ENCODE peak calls at places on chromosomes 7 and 10, in five cellular contexts. E is islet precursor cell, U is Kasumi-1, R is mammary epithelial cell, J is mucosa of descending colon. L is an unnamed sample.

GRCh38 chr7:39504963-39505362 is 61.2 kb upstream of the YAE1 start:
- DNase-seq in E (no peak), U (no peak), R (peak; percentile 53), J (no peak), L (no peak)

GRCh38 chr10:23540401-23540800 is 101.5 kb downstream of the OTUD1 start:
- DNase-seq in E (no peak), U (peak; percentile 97), R (no peak), J (no peak), L (no peak)

GRCh38 chr7:105924950-105925349 is 38.1 kb upstream of the CDHR3 start:
- DNase-seq in E (no peak), U (no peak), R (no peak), J (no peak), L (no peak)

GRCh38 chr10:11145498-11145855 is 127.8 kb downstream of the CELF2 start:
- DNase-seq in E (no peak), U (peak; percentile 97), R (no peak), J (peak; percentile 45), L (peak; percentile 54)

GRCh38 chr10:95236068-95236903 is 42.2 kb downstream of the ACSM6 start:
- DNase-seq in E (no peak), U (no peak), R (peak; percentile 74), J (no peak), L (peak; percentile 16)

GRCh38 chr10:45464958-45465567 is 91.0 kb downstream of the ALOX5 start:
- DNase-seq in E (peak; percentile 82), U (peak; percentile 94), R (peak; percentile 47), J (peak; percentile 86), L (peak; percentile 66)

GRCh38 chr10:10530313-10530712 is 487.4 kb upstream of the CELF2 start:
- DNase-seq in E (no peak), U (no peak), R (no peak), J (no peak), L (no peak)

GRCh38 chr10:3981300-3981699 is 196.3 kb upstream of the KLF6 start:
- DNase-seq in E (no peak), U (no peak), R (no peak), J (no peak), L (no peak)

GRCh38 chr10:119423911-119424590 is 118.5 kb downstream of the RGS10 start:
- DNase-seq in E (no peak), U (no peak), R (no peak), J (no peak), L (no peak)

GRCh38 chr10:108801220-108801619 is 1122.1 kb downstream of the XPNPEP1 start:
- DNase-seq in E (no peak), U (no peak), R (no peak), J (no peak), L (no peak)

GRCh38 chr10:87060280-87060928 is 34.2 kb downstream of the GLUD1 start:
- DNase-seq in E (no peak), U (no peak), R (no peak), J (no peak), L (no peak)

GRCh38 chr7:117808910-117809705 is 64.1 kb downstream of the CTTNBP2 start:
- DNase-seq in E (no peak), U (no peak), R (no peak), J (no peak), L (no peak)

GRCh38 chr7:116316838-116317612 is 106.7 kb downstream of the TES start:
- DNase-seq in E (peak; percentile 89), U (no peak), R (peak; percentile 100), J (no peak), L (no peak)

GRCh38 chr10:69093933-69094332 is 6.0 kb downstream of the SRGN start:
- DNase-seq in E (no peak), U (no peak), R (peak; percentile 14), J (no peak), L (no peak)

GRCh38 chr7:24718977-24719491 is 38.2 kb downstream of the GSDME start:
- DNase-seq in E (peak; percentile 28), U (no peak), R (no peak), J (no peak), L (peak; percentile 88)

GRCh38 chr7:56007167-56007652 is 42.8 kb downstream of the NIPSNAP2 start:
- DNase-seq in E (no peak), U (no peak), R (peak; percentile 37), J (no peak), L (no peak)

GRCh38 chr7:116139007-116139406 is 71.3 kb upstream of the TES start:
- DNase-seq in E (no peak), U (no peak), R (peak; percentile 90), J (no peak), L (no peak)

GRCh38 chr7:111357691-111358090 is 204.6 kb downstream of the IMMP2L start:
- DNase-seq in E (no peak), U (no peak), R (peak; percentile 80), J (no peak), L (no peak)

GRCh38 chr7:156783864-156784263 is 109.1 kb downstream of the LMBR1 start:
- DNase-seq in E (no peak), U (no peak), R (no peak), J (no peak), L (no peak)

GRCh38 chr10:84783386-84783785 is 455.0 kb downstream of the CCSER2 start:
- DNase-seq in E (peak; percentile 71), U (peak; percentile 60), R (peak; percentile 24), J (no peak), L (no peak)

GRCh38 chr10:111113238-111113960 is 36.6 kb downstream of the ADRA2A start:
- DNase-seq in E (peak; percentile 22), U (peak; percentile 28), R (no peak), J (no peak), L (no peak)

GRCh38 chr7:138278601-138279000 is 181.5 kb upstream of the TRIM24 start:
- DNase-seq in E (no peak), U (no peak), R (peak; percentile 1), J (no peak), L (no peak)

GRCh38 chr7:111741811-111742240 is 179.5 kb upstream of the IMMP2L start:
- DNase-seq in E (peak; percentile 75), U (peak; percentile 70), R (peak; percentile 60), J (peak; percentile 32), L (peak; percentile 33)

GRCh38 chr10:119466655-119467054 is 75.9 kb downstream of the RGS10 start:
- DNase-seq in E (no peak), U (no peak), R (peak; percentile 55), J (no peak), L (no peak)

GRCh38 chr7:111212857-111213523 is 122.1 kb downstream of the LRRN3 start:
- DNase-seq in E (no peak), U (no peak), R (no peak), J (no peak), L (no peak)

GRCh38 chr7:142974618-142975017 is 12.5 kb upstream of the KEL start:
- DNase-seq in E (no peak), U (no peak), R (no peak), J (no peak), L (no peak)

GRCh38 chr10:8416192-8416701 is 361.8 kb downstream of the GATA3 start:
- DNase-seq in E (peak; percentile 37), U (no peak), R (no peak), J (no peak), L (no peak)

GRCh38 chr10:1119501-1119900 is 63.3 kb downstream of the WDR37 start:
- DNase-seq in E (peak; percentile 16), U (no peak), R (no peak), J (no peak), L (no peak)

L was measured in naive B cell.